ENCODE peak calls at places on chromosomes 6 and 20, in five cellular contexts. One of them, this sample, is unnamed.

GRCh38 chr6:111533087-111533784 is 50.2 kb upstream of the REV3L start:
- DNase-seq in kidney epithelial cell: no peak
- DNase-seq in uterus: no peak
- DNase-seq in left ventricle myocardium inferior: no peak
- DNase-seq in heart right ventricle: no peak
- DNase-seq in this sample: no peak

GRCh38 chr6:127343753-127344659 is 597 bp upstream of the ECHDC1 start:
- DNase-seq in kidney epithelial cell: no peak
- DNase-seq in uterus: no peak
- DNase-seq in heart right ventricle: no peak
- DNase-seq in left ventricle myocardium inferior: no peak
- DNase-seq in this sample: no peak

GRCh38 chr20:62356948-62357667 is 10.0 kb downstream of the LAMA5 start:
- DNase-seq in uterus: peak; percentile 76
- DNase-seq in kidney epithelial cell: no peak
- DNase-seq in heart right ventricle: peak; percentile 86
- DNase-seq in left ventricle myocardium inferior: peak; percentile 75
- DNase-seq in this sample: peak; percentile 93

GRCh38 chr6:116365743-116366142 is 5.0 kb upstream of the DSE start:
- DNase-seq in uterus: no peak
- DNase-seq in left ventricle myocardium inferior: no peak
- DNase-seq in kidney epithelial cell: no peak
- DNase-seq in heart right ventricle: no peak
- DNase-seq in this sample: no peak

GRCh38 chr20:10314198-10314597 is 95.6 kb downstream of the SNAP25 start:
- DNase-seq in heart right ventricle: no peak
- DNase-seq in left ventricle myocardium inferior: no peak
- DNase-seq in uterus: no peak
- DNase-seq in kidney epithelial cell: no peak
- DNase-seq in this sample: no peak

GRCh38 chr6:116035616-116036015 is 25.1 kb downstream of the FRK start:
- DNase-seq in left ventricle myocardium inferior: no peak
- DNase-seq in heart right ventricle: no peak
- DNase-seq in kidney epithelial cell: no peak
- DNase-seq in uterus: no peak
- DNase-seq in this sample: no peak

GRCh38 chr20:31863296-31864085 is 6.8 kb downstream of the DUSP15 start:
- DNase-seq in left ventricle myocardium inferior: no peak
- DNase-seq in heart right ventricle: no peak
- DNase-seq in uterus: no peak
- DNase-seq in kidney epithelial cell: no peak
- DNase-seq in this sample: no peak

GRCh38 chr6:52360601-52361346 is 1.2 kb upstream of the PAQR8 start:
- DNase-seq in uterus: no peak
- DNase-seq in left ventricle myocardium inferior: no peak
- DNase-seq in kidney epithelial cell: no peak
- DNase-seq in heart right ventricle: no peak
- DNase-seq in this sample: no peak

GRCh38 chr6:79605061-79605460 is 26.1 kb upstream of the SH3BGRL2 start:
- DNase-seq in heart right ventricle: no peak
- DNase-seq in uterus: no peak
- DNase-seq in left ventricle myocardium inferior: no peak
- DNase-seq in kidney epithelial cell: no peak
- DNase-seq in this sample: no peak

GRCh38 chr6:21115111-21115510 is 478.4 kb upstream of the SOX4 start:
- DNase-seq in kidney epithelial cell: no peak
- DNase-seq in left ventricle myocardium inferior: no peak
- DNase-seq in heart right ventricle: no peak
- DNase-seq in uterus: no peak
- DNase-seq in this sample: no peak

GRCh38 chr6:106227612-106228507 is 97.7 kb downstream of the ATG5 start:
- DNase-seq in uterus: no peak
- DNase-seq in left ventricle myocardium inferior: no peak
- DNase-seq in heart right ventricle: no peak
- DNase-seq in kidney epithelial cell: no peak
- DNase-seq in this sample: no peak

GRCh38 chr6:108222064-108222463 is 38.8 kb downstream of the SNX3 start:
- DNase-seq in uterus: no peak
- DNase-seq in kidney epithelial cell: no peak
- DNase-seq in left ventricle myocardium inferior: no peak
- DNase-seq in heart right ventricle: no peak
- DNase-seq in this sample: no peak

GRCh38 chr6:34333858-34334257 is 58.6 kb downstream of the NUDT3 start:
- DNase-seq in uterus: no peak
- DNase-seq in kidney epithelial cell: no peak
- DNase-seq in left ventricle myocardium inferior: peak; percentile 78
- DNase-seq in heart right ventricle: peak; percentile 70
- DNase-seq in this sample: no peak

GRCh38 chr6:170134077-170135040 is 156.5 kb downstream of the DLL1 start:
- DNase-seq in left ventricle myocardium inferior: peak; percentile 57
- DNase-seq in uterus: peak; percentile 20
- DNase-seq in heart right ventricle: peak; percentile 39
- DNase-seq in kidney epithelial cell: no peak
- DNase-seq in this sample: peak; percentile 60

GRCh38 chr20:39993737-39994136 is 695.3 kb downstream of the MAFB start:
- DNase-seq in kidney epithelial cell: no peak
- DNase-seq in heart right ventricle: peak; percentile 28
- DNase-seq in uterus: no peak
- DNase-seq in left ventricle myocardium inferior: peak; percentile 17
- DNase-seq in this sample: no peak

GRCh38 chr6:6248651-6249050 is 71.8 kb downstream of the F13A1 start:
- DNase-seq in heart right ventricle: no peak
- DNase-seq in uterus: no peak
- DNase-seq in kidney epithelial cell: no peak
- DNase-seq in left ventricle myocardium inferior: no peak
- DNase-seq in this sample: no peak

GRCh38 chr20:62381202-62381797 is 5.6 kb upstream of the RPS21 start:
- DNase-seq in left ventricle myocardium inferior: no peak
- DNase-seq in uterus: no peak
- DNase-seq in kidney epithelial cell: no peak
- DNase-seq in heart right ventricle: peak; percentile 38
- DNase-seq in this sample: no peak

GRCh38 chr6:101393291-101394251 is at the start of gene GRIK2:
- DNase-seq in heart right ventricle: peak; percentile 49
- DNase-seq in left ventricle myocardium inferior: no peak
- DNase-seq in uterus: no peak
- DNase-seq in kidney epithelial cell: no peak
- DNase-seq in this sample: no peak

GRCh38 chr6:13302751-13303667 is 25.3 kb downstream of the TBC1D7 start:
- DNase-seq in uterus: no peak
- DNase-seq in left ventricle myocardium inferior: peak; percentile 37
- DNase-seq in kidney epithelial cell: peak; percentile 86
- DNase-seq in heart right ventricle: peak; percentile 30
- DNase-seq in this sample: peak; percentile 86

GRCh38 chr6:66663127-66663526 is 956.1 kb upstream of the EYS start:
- DNase-seq in heart right ventricle: no peak
- DNase-seq in uterus: no peak
- DNase-seq in left ventricle myocardium inferior: no peak
- DNase-seq in kidney epithelial cell: no peak
- DNase-seq in this sample: no peak

GRCh38 chr6:93418448-93419303 is 683 bp downstream of the EPHA7 start:
- DNase-seq in heart right ventricle: peak; percentile 33
- DNase-seq in kidney epithelial cell: no peak
- DNase-seq in uterus: peak; percentile 26
- DNase-seq in left ventricle myocardium inferior: peak; percentile 20
- DNase-seq in this sample: no peak

GRCh38 chr20:13028001-13028400 is 19.2 kb downstream of the SPTLC3 start:
- DNase-seq in left ventricle myocardium inferior: no peak
- DNase-seq in kidney epithelial cell: no peak
- DNase-seq in heart right ventricle: no peak
- DNase-seq in uterus: no peak
- DNase-seq in this sample: no peak

GRCh38 chr6:116616757-116617093 is 446 bp downstream of the RSPH4A start:
- DNase-seq in heart right ventricle: peak; percentile 15
- DNase-seq in uterus: no peak
- DNase-seq in kidney epithelial cell: no peak
- DNase-seq in left ventricle myocardium inferior: no peak
- DNase-seq in this sample: no peak

GRCh38 chr6:108874470-108875160 is 26.4 kb downstream of the ARMC2 start:
- DNase-seq in kidney epithelial cell: no peak
- DNase-seq in heart right ventricle: no peak
- DNase-seq in uterus: no peak
- DNase-seq in left ventricle myocardium inferior: no peak
- DNase-seq in this sample: no peak

GRCh38 chr20:37879003-37879599 is 23.8 kb upstream of the VSTM2L start:
- DNase-seq in kidney epithelial cell: no peak
- DNase-seq in heart right ventricle: no peak
- DNase-seq in left ventricle myocardium inferior: no peak
- DNase-seq in uterus: no peak
- DNase-seq in this sample: no peak

GRCh38 chr6:36612101-36612625 is 18.0 kb downstream of the SRSF3 start:
- DNase-seq in kidney epithelial cell: no peak
- DNase-seq in uterus: no peak
- DNase-seq in left ventricle myocardium inferior: no peak
- DNase-seq in heart right ventricle: no peak
- DNase-seq in this sample: peak; percentile 47

GRCh38 chr20:36805396-36805795 is 31.8 kb upstream of the DSN1 start:
- DNase-seq in left ventricle myocardium inferior: no peak
- DNase-seq in heart right ventricle: no peak
- DNase-seq in uterus: no peak
- DNase-seq in kidney epithelial cell: no peak
- DNase-seq in this sample: no peak

GRCh38 chr20:58177799-58178198 is 50.7 kb downstream of the ANKRD60 start:
- DNase-seq in uterus: no peak
- DNase-seq in heart right ventricle: no peak
- DNase-seq in kidney epithelial cell: no peak
- DNase-seq in left ventricle myocardium inferior: no peak
- DNase-seq in this sample: no peak

GRCh38 chr20:58182521-58183140 is 45.8 kb downstream of the ANKRD60 start:
- DNase-seq in uterus: no peak
- DNase-seq in left ventricle myocardium inferior: no peak
- DNase-seq in heart right ventricle: no peak
- DNase-seq in kidney epithelial cell: no peak
- DNase-seq in this sample: no peak

GRCh38 chr20:58179432-58180099 is 48.9 kb downstream of the ANKRD60 start:
- DNase-seq in left ventricle myocardium inferior: peak; percentile 58
- DNase-seq in uterus: peak; percentile 71
- DNase-seq in kidney epithelial cell: no peak
- DNase-seq in heart right ventricle: peak; percentile 72
- DNase-seq in this sample: peak; percentile 82

GRCh38 chr20:58175836-58176235 is 52.6 kb downstream of the ANKRD60 start:
- DNase-seq in kidney epithelial cell: no peak
- DNase-seq in uterus: no peak
- DNase-seq in heart right ventricle: no peak
- DNase-seq in left ventricle myocardium inferior: no peak
- DNase-seq in this sample: no peak

GRCh38 chr20:58179083-58179431 is 49.4 kb downstream of the ANKRD60 start:
- DNase-seq in uterus: no peak
- DNase-seq in left ventricle myocardium inferior: no peak
- DNase-seq in heart right ventricle: no peak
- DNase-seq in kidney epithelial cell: no peak
- DNase-seq in this sample: no peak
- H3K4me3 ChIP-seq in uterus: peak overlapping the region; percentile 30
- H3K4me3 ChIP-seq in left ventricle myocardium inferior: peak overlapping the region; percentile 52
- H3K4me3 ChIP-seq in heart right ventricle: peak overlapping the region; percentile 48
- H3K4me3 ChIP-seq in kidney epithelial cell: no peak overlapping the region
- H3K4me3 ChIP-seq in this sample: peak overlapping the region; percentile 50

GRCh38 chr6:37695273-37695672 is 2.4 kb downstream of the MDGA1 start:
- DNase-seq in uterus: no peak
- DNase-seq in left ventricle myocardium inferior: no peak
- DNase-seq in heart right ventricle: no peak
- DNase-seq in kidney epithelial cell: no peak
- DNase-seq in this sample: no peak
- H3K4me3 ChIP-seq in uterus: no peak overlapping the region
- H3K4me3 ChIP-seq in left ventricle myocardium inferior: peak overlapping the region; percentile 83
- H3K4me3 ChIP-seq in heart right ventricle: peak overlapping the region; percentile 83
- H3K4me3 ChIP-seq in kidney epithelial cell: no peak overlapping the region
- H3K4me3 ChIP-seq in this sample: peak overlapping the region; percentile 78

DNA sequence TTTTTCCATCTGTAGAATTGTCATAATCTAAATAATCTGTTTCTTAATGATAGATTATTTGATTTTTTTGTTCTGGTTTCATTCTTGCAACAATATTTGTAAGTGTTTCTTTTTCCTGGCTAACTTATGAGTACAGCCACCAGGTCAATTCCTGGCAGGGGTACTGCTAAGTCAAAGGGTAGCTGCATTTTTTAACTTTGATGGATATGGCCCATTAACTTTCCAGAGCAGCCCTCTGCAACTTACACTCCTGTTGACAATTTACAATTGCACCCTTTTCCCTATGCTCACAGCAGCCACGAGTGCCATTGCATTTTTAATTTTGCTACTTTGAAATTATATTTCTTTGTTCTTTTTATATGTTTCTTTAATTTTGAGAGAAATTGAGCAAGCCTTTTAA is 209.3 kb upstream of the CST7 start:
- DNase-seq in kidney epithelial cell: no peak
- DNase-seq in uterus: no peak
- DNase-seq in heart right ventricle: no peak
- DNase-seq in left ventricle myocardium inferior: no peak
- DNase-seq in this sample: no peak
- H3K4me3 ChIP-seq in kidney epithelial cell: no peak overlapping the region
- H3K4me3 ChIP-seq in uterus: no peak overlapping the region
- H3K4me3 ChIP-seq in heart right ventricle: no peak overlapping the region
- H3K4me3 ChIP-seq in left ventricle myocardium inferior: no peak overlapping the region
- H3K4me3 ChIP-seq in this sample: no peak overlapping the region

GRCh38 chr20:25293910-25294458 is 46.1 kb downstream of the PYGB start:
- DNase-seq in uterus: no peak
- DNase-seq in left ventricle myocardium inferior: no peak
- DNase-seq in kidney epithelial cell: no peak
- DNase-seq in heart right ventricle: no peak
- DNase-seq in this sample: no peak
- H3K4me3 ChIP-seq in uterus: no peak overlapping the region
- H3K4me3 ChIP-seq in left ventricle myocardium inferior: no peak overlapping the region
- H3K4me3 ChIP-seq in kidney epithelial cell: no peak overlapping the region
- H3K4me3 ChIP-seq in heart right ventricle: no peak overlapping the region
- H3K4me3 ChIP-seq in this sample: no peak overlapping the region

This sample was measured in tibial artery.